ENCODE peak calls at places on chromosome 18, in eight cellular contexts. One of them, this sample, is unnamed.

GRCh38 chr18:8705280-8705940 is at the start of gene MTCL1:
- DNase-seq in GM12865: peak
- DNase-seq in PC-3: peak
- DNase-seq in psoas muscle: peak
- DNase-seq in foreskin fibroblast: peak
- DNase-seq in vagina: peak
- DNase-seq in NB4: peak
- DNase-seq in astrocyte of the cerebellum: no peak
- DNase-seq in this sample: no peak

GRCh38 chr18:22167091-22167470 is 2.3 kb upstream of the GATA6 start:
- DNase-seq in astrocyte of the cerebellum: no peak
- DNase-seq in foreskin fibroblast: no peak
- DNase-seq in psoas muscle: no peak
- DNase-seq in PC-3: no peak
- DNase-seq in GM12865: no peak
- DNase-seq in vagina: no peak
- DNase-seq in NB4: no peak
- DNase-seq in this sample: no peak

GRCh38 chr18:9951022-9951859 is 37.4 kb downstream of the VAPA start:
- DNase-seq in vagina: no peak
- DNase-seq in GM12865: peak
- DNase-seq in foreskin fibroblast: peak
- DNase-seq in psoas muscle: no peak
- DNase-seq in PC-3: peak
- DNase-seq in NB4: peak
- DNase-seq in astrocyte of the cerebellum: peak
- DNase-seq in this sample: no peak

GRCh38 chr18:13612111-13612997 is 114.0 kb downstream of the FAM210A start:
- DNase-seq in vagina: peak
- DNase-seq in GM12865: peak
- DNase-seq in NB4: peak
- DNase-seq in psoas muscle: no peak
- DNase-seq in PC-3: no peak
- DNase-seq in astrocyte of the cerebellum: no peak
- DNase-seq in foreskin fibroblast: no peak
- DNase-seq in this sample: no peak

GRCh38 chr18:37484893-37485834 is 80.4 kb downstream of the CELF4 start:
- DNase-seq in NB4: no peak
- DNase-seq in vagina: no peak
- DNase-seq in astrocyte of the cerebellum: no peak
- DNase-seq in foreskin fibroblast: peak
- DNase-seq in psoas muscle: no peak
- DNase-seq in GM12865: peak
- DNase-seq in PC-3: no peak
- DNase-seq in this sample: no peak

GRCh38 chr18:33802955-33803354 is 224.9 kb downstream of the ASXL3 start:
- DNase-seq in vagina: no peak
- DNase-seq in foreskin fibroblast: no peak
- DNase-seq in NB4: no peak
- DNase-seq in GM12865: peak
- DNase-seq in astrocyte of the cerebellum: no peak
- DNase-seq in PC-3: no peak
- DNase-seq in psoas muscle: no peak
- DNase-seq in this sample: no peak

GRCh38 chr18:78477840-78478239 is 501.8 kb upstream of the SALL3 start:
- DNase-seq in astrocyte of the cerebellum: no peak
- DNase-seq in foreskin fibroblast: no peak
- DNase-seq in psoas muscle: no peak
- DNase-seq in NB4: no peak
- DNase-seq in GM12865: no peak
- DNase-seq in vagina: no peak
- DNase-seq in PC-3: no peak
- DNase-seq in this sample: no peak

GRCh38 chr18:31206064-31206463 is 43.4 kb upstream of the DSC1 start:
- DNase-seq in PC-3: peak
- DNase-seq in GM12865: no peak
- DNase-seq in psoas muscle: no peak
- DNase-seq in NB4: peak
- DNase-seq in vagina: no peak
- DNase-seq in foreskin fibroblast: no peak
- DNase-seq in astrocyte of the cerebellum: no peak
- DNase-seq in this sample: no peak

DNA sequence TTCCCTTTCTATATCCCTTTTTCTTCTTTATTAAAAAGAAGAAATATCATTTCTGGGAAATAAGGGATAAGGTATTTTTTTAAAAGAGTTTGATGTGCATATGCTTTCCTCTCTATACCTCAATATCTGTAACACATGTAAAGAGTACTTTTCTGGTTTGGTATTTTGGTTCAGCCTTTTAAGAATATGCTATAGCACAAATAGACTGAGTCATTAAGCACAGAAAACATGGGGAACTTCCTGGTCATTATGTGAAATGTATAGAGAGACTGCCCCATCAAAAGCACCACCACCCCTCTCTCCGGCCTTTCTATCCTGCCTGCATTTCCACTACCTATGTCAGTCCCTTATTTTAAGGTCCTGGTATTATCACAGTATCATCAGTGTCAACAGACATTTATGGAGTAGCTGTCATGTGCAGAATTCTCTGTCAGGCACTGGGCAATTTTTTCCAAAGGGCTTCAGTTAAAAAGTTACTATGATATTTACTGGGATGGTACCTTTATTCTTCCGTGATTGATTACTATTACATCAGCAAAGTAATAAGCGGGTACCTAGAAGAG is 88.4 kb downstream of the ALPK2 start:
- DNase-seq in astrocyte of the cerebellum: no peak
- DNase-seq in vagina: no peak
- DNase-seq in psoas muscle: no peak
- DNase-seq in PC-3: no peak
- DNase-seq in NB4: no peak
- DNase-seq in foreskin fibroblast: no peak
- DNase-seq in GM12865: no peak
- DNase-seq in this sample: no peak
- H3K4me3 ChIP-seq in astrocyte of the cerebellum: no peak
- H3K4me3 ChIP-seq in vagina: no peak
- H3K4me3 ChIP-seq in psoas muscle: no peak
- H3K4me3 ChIP-seq in PC-3: no peak
- H3K4me3 ChIP-seq in NB4: no peak
- H3K4me3 ChIP-seq in foreskin fibroblast: no peak
- H3K4me3 ChIP-seq in GM12865: peak
- H3K4me3 ChIP-seq in this sample: no peak

DNA sequence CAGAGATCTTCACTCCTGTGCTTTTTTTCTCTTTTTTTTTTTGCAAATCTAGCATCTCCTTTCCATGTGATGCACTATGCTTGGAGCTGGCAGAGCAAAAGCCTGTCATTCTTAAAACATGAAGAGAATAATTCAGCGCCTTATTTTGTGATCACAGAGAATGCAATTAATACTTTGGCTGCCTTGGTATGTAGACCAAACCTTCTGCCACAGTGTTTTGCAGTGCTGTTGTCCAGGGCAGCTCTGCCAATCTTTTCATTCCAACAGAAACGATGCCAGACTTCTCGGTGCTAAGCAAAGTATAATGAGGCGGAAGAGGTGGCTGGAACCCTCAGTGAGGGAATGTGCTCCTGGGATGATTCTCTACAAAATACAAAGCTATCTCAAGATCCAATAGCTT is 25.6 kb downstream of the BCL2 start:
- DNase-seq in psoas muscle: no peak
- DNase-seq in GM12865: no peak
- DNase-seq in vagina: no peak
- DNase-seq in NB4: no peak
- DNase-seq in foreskin fibroblast: no peak
- DNase-seq in astrocyte of the cerebellum: no peak
- DNase-seq in PC-3: no peak
- DNase-seq in this sample: no peak
- TF ChIP-seq CTCF in psoas muscle: no peak
- TF ChIP-seq CTCF in GM12865: no peak
- TF ChIP-seq CTCF in vagina: no peak
- TF ChIP-seq CTCF in NB4: no peak
- TF ChIP-seq CTCF in foreskin fibroblast: no peak
- TF ChIP-seq CTCF in astrocyte of the cerebellum: no peak
- TF ChIP-seq CTCF in PC-3: no peak
- TF ChIP-seq CTCF in this sample: no peak

GRCh38 chr18:6876646-6877045 is 147.1 kb downstream of the ARHGAP28 start:
- DNase-seq in psoas muscle: no peak
- DNase-seq in foreskin fibroblast: no peak
- DNase-seq in NB4: no peak
- DNase-seq in astrocyte of the cerebellum: peak
- DNase-seq in GM12865: no peak
- DNase-seq in PC-3: no peak
- DNase-seq in vagina: no peak
- DNase-seq in this sample: no peak

GRCh38 chr18:6877288-6877687 is 147.8 kb downstream of the ARHGAP28 start:
- DNase-seq in GM12865: no peak
- DNase-seq in psoas muscle: no peak
- DNase-seq in astrocyte of the cerebellum: no peak
- DNase-seq in vagina: no peak
- DNase-seq in foreskin fibroblast: no peak
- DNase-seq in NB4: no peak
- DNase-seq in PC-3: no peak
- DNase-seq in this sample: no peak

GRCh38 chr18:6881034-6881800 is 151.7 kb downstream of the ARHGAP28 start:
- DNase-seq in psoas muscle: no peak
- DNase-seq in PC-3: no peak
- DNase-seq in vagina: no peak
- DNase-seq in foreskin fibroblast: peak
- DNase-seq in GM12865: no peak
- DNase-seq in astrocyte of the cerebellum: peak
- DNase-seq in NB4: no peak
- DNase-seq in this sample: no peak

GRCh38 chr18:6878881-6879280 is 149.4 kb downstream of the ARHGAP28 start:
- DNase-seq in astrocyte of the cerebellum: peak
- DNase-seq in GM12865: no peak
- DNase-seq in NB4: no peak
- DNase-seq in vagina: no peak
- DNase-seq in psoas muscle: no peak
- DNase-seq in PC-3: no peak
- DNase-seq in foreskin fibroblast: no peak
- DNase-seq in this sample: no peak

GRCh38 chr18:6879508-6880195 is 150.1 kb downstream of the ARHGAP28 start:
- DNase-seq in NB4: no peak
- DNase-seq in psoas muscle: no peak
- DNase-seq in astrocyte of the cerebellum: no peak
- DNase-seq in foreskin fibroblast: no peak
- DNase-seq in GM12865: no peak
- DNase-seq in vagina: no peak
- DNase-seq in PC-3: no peak
- DNase-seq in this sample: no peak
- H3K4me3 ChIP-seq in NB4: no peak
- H3K4me3 ChIP-seq in psoas muscle: no peak
- H3K4me3 ChIP-seq in astrocyte of the cerebellum: no peak
- H3K4me3 ChIP-seq in foreskin fibroblast: no peak
- H3K4me3 ChIP-seq in GM12865: no peak
- H3K4me3 ChIP-seq in vagina: no peak
- H3K4me3 ChIP-seq in PC-3: no peak
- H3K4me3 ChIP-seq in this sample: no peak

GRCh38 chr18:32337821-32338220 is 132.9 kb downstream of the GAREM1 start:
- DNase-seq in GM12865: no peak
- DNase-seq in foreskin fibroblast: no peak
- DNase-seq in psoas muscle: no peak
- DNase-seq in PC-3: no peak
- DNase-seq in astrocyte of the cerebellum: no peak
- DNase-seq in NB4: no peak
- DNase-seq in vagina: no peak
- DNase-seq in this sample: no peak

GRCh38 chr18:32332708-32333107 is 138.0 kb downstream of the GAREM1 start:
- DNase-seq in vagina: no peak
- DNase-seq in GM12865: no peak
- DNase-seq in astrocyte of the cerebellum: no peak
- DNase-seq in NB4: no peak
- DNase-seq in foreskin fibroblast: no peak
- DNase-seq in PC-3: no peak
- DNase-seq in psoas muscle: no peak
- DNase-seq in this sample: no peak

GRCh38 chr18:32337347-32337746 is 133.3 kb downstream of the GAREM1 start:
- DNase-seq in GM12865: no peak
- DNase-seq in vagina: no peak
- DNase-seq in PC-3: no peak
- DNase-seq in NB4: no peak
- DNase-seq in astrocyte of the cerebellum: no peak
- DNase-seq in foreskin fibroblast: no peak
- DNase-seq in psoas muscle: no peak
- DNase-seq in this sample: no peak

GRCh38 chr18:32328974-32329373 is 139.1 kb downstream of the MEP1B start:
- DNase-seq in astrocyte of the cerebellum: no peak
- DNase-seq in foreskin fibroblast: no peak
- DNase-seq in PC-3: no peak
- DNase-seq in NB4: no peak
- DNase-seq in vagina: no peak
- DNase-seq in psoas muscle: no peak
- DNase-seq in GM12865: no peak
- DNase-seq in this sample: no peak

DNA sequence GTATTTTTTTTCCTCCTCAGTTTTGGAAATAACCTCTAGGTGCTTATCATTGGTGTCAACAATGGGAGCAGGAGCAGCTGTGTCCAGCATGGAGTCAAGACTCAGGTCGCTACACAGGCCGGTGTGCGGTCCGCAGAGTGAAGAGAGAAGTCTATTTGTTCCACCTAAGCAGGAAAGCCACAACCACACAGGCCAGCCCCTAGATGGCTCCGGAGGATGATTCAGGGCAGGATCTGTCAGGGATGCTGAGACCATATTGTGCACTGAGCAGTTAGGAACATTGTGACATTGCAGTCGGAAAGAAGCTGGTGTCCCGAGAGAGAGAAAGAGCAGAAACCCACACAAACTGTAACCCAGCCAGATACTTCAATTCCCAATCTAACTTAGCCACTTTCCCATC is 136.9 kb downstream of the GAREM1 start:
- DNase-seq in GM12865: no peak
- DNase-seq in foreskin fibroblast: no peak
- DNase-seq in psoas muscle: no peak
- DNase-seq in vagina: no peak
- DNase-seq in NB4: peak
- DNase-seq in PC-3: peak
- DNase-seq in astrocyte of the cerebellum: no peak
- DNase-seq in this sample: no peak
- TF ChIP-seq CTCF in GM12865: no peak
- TF ChIP-seq CTCF in foreskin fibroblast: no peak
- TF ChIP-seq CTCF in psoas muscle: no peak
- TF ChIP-seq CTCF in vagina: no peak
- TF ChIP-seq CTCF in NB4: no peak
- TF ChIP-seq CTCF in PC-3: peak
- TF ChIP-seq CTCF in astrocyte of the cerebellum: no peak
- TF ChIP-seq CTCF in this sample: no peak

GRCh38 chr18:5518179-5518770 is 25.5 kb downstream of the EPB41L3 start:
- DNase-seq in GM12865: no peak
- DNase-seq in psoas muscle: no peak
- DNase-seq in PC-3: no peak
- DNase-seq in vagina: no peak
- DNase-seq in NB4: no peak
- DNase-seq in astrocyte of the cerebellum: no peak
- DNase-seq in foreskin fibroblast: no peak
- DNase-seq in this sample: no peak
- H3K4me3 ChIP-seq in GM12865: no peak
- H3K4me3 ChIP-seq in psoas muscle: no peak
- H3K4me3 ChIP-seq in PC-3: no peak
- H3K4me3 ChIP-seq in vagina: no peak
- H3K4me3 ChIP-seq in NB4: no peak
- H3K4me3 ChIP-seq in astrocyte of the cerebellum: no peak
- H3K4me3 ChIP-seq in foreskin fibroblast: no peak
- H3K4me3 ChIP-seq in this sample: no peak